ENCODE peak calls at places on chromosomes 5 and 9, in eight cellular contexts. J, P, F, V, O, H, Y and D are unnamed samples.

GRCh38 chr5:36689225-36689624 is 82.8 kb downstream of the SLC1A3 start:
- DNase-seq in J (peak), P (no peak), F (no peak), V (no peak), O (no peak), H (no peak), Y (no peak), D (no peak)

GRCh38 chr5:157930710-157931109 is 71.8 kb upstream of the CLINT1 start:
- DNase-seq in J (no peak), P (peak), F (no peak), V (no peak), O (peak), H (peak), Y (peak), D (no peak)

GRCh38 chr5:14714706-14715105 is 50.2 kb downstream of the OTULIN start:
- DNase-seq in J (no peak), P (no peak), F (no peak), V (no peak), O (no peak), H (no peak), Y (no peak), D (no peak)

GRCh38 chr9:104075801-104076753 is 18.0 kb upstream of the SMC2 start:
- DNase-seq in J (no peak), P (no peak), F (no peak), V (no peak), O (no peak), H (no peak), Y (no peak), D (no peak)

GRCh38 chr5:5726401-5726800 is 303.9 kb downstream of the ICE1 start:
- DNase-seq in J (no peak), P (no peak), F (no peak), V (no peak), O (no peak), H (no peak), Y (no peak), D (no peak)

GRCh38 chr5:141945511-141946024 is 12.4 kb downstream of the PCDH12 start:
- DNase-seq in J (no peak), P (no peak), F (peak), V (no peak), O (no peak), H (no peak), Y (no peak), D (no peak)

GRCh38 chr5:14364096-14364495 is 217.5 kb upstream of the OTULINL start:
- DNase-seq in J (no peak), P (no peak), F (no peak), V (no peak), O (no peak), H (no peak), Y (no peak), D (no peak)

GRCh38 chr5:157911568-157911967 is 52.6 kb upstream of the CLINT1 start:
- DNase-seq in J (no peak), P (no peak), F (no peak), V (no peak), O (no peak), H (no peak), Y (no peak), D (no peak)

GRCh38 chr9:98101416-98101815 is 17.6 kb downstream of the TRIM14 start:
- DNase-seq in J (no peak), P (no peak), F (peak), V (no peak), O (no peak), H (no peak), Y (no peak), D (no peak)

GRCh38 chr9:93807166-93808013 is 147.8 kb downstream of the BARX1 start:
- DNase-seq in J (no peak), P (no peak), F (no peak), V (no peak), O (no peak), H (no peak), Y (no peak), D (no peak)

GRCh38 chr9:99515874-99516656 is 294.0 kb downstream of the SEC61B start:
- DNase-seq in J (no peak), P (no peak), F (no peak), V (no peak), O (no peak), H (no peak), Y (no peak), D (no peak)

GRCh38 chr9:68706579-68707201 is 1.6 kb downstream of the PIP5K1B start:
- DNase-seq in J (no peak), P (no peak), F (no peak), V (no peak), O (no peak), H (no peak), Y (no peak), D (no peak)

GRCh38 chr5:122182491-122182921 is 53.2 kb downstream of the ZNF474 start:
- DNase-seq in J (no peak), P (peak), F (no peak), V (peak), O (no peak), H (peak), Y (no peak), D (peak)

GRCh38 chr5:130871346-130872086 is 293.5 kb downstream of the HINT1 start:
- DNase-seq in J (no peak), P (peak), F (no peak), V (no peak), O (peak), H (peak), Y (no peak), D (no peak)

GRCh38 chr5:91281409-91281808 is 101.7 kb downstream of the ARRDC3 start:
- DNase-seq in J (no peak), P (no peak), F (no peak), V (no peak), O (no peak), H (no peak), Y (no peak), D (no peak)
- H3K4me3 ChIP-seq in J (no peak), P (no peak), F (peak), V (no peak), O (no peak), H (no peak), Y (no peak), D (no peak)

DNA sequence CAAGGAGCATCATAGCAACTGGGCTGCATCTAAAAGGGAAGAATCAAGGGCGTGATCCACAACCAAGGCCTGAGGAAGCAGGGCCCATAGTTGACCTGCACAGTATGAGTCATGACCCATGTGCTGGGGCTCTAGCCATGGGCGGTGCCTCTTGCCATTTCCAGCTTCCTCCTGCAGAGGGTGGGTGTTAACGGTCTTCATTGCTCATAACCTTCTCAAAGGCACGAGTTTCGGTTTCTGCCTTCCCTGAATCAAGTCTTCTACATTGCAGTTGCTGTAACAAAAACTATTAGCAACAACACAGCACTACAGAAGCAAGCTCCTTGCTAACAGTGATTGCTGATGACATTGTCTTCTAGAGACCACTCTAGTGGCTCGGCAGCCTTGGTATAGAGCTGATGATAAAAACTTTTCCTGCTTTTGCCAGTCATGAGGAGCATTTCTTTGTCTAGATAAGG is 66.9 kb downstream of the CTSL start:
- DNase-seq in J (peak), P (peak), F (peak), V (peak), O (peak), H (peak), Y (peak), D (peak)
- TF ChIP-seq CTCF in J (peak), P (no peak), F (no peak), V (no peak), O (no peak), H (no peak), Y (no peak), D (peak)

GRCh38 chr5:144421411-144421810 is 250.7 kb downstream of the KCTD16 start:
- DNase-seq in J (no peak), P (no peak), F (no peak), V (no peak), O (no peak), H (no peak), Y (no peak), D (no peak)
- H3K27ac ChIP-seq in J (no peak), P (no peak), F (no peak), V (no peak), O (peak), H (no peak), Y (no peak), D (no peak)

DNA sequence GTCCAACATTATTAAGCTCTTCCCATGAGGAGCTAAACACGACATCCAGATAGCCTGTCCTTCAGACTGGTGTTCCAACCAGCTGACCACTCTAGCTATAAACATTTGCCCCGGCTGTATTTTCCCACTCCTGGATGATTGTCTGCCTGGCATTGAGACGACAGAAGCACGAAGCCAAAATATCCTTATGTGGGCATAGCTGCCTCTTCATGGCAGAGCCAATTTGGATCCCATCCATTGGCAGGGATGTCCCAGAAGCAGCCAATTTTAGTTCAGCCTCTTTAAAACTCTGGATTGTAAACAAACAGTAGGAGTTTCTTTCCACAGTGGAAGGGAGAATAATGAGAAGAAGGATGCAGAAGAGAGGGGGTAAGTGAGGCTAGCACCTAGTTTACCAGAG is 507.6 kb downstream of the CETN3 start:
- DNase-seq in J (no peak), P (no peak), F (no peak), V (peak), O (no peak), H (no peak), Y (no peak), D (no peak)
- H3K4me3 ChIP-seq in J (no peak), P (no peak), F (no peak), V (no peak), O (no peak), H (no peak), Y (no peak), D (no peak)

DNA sequence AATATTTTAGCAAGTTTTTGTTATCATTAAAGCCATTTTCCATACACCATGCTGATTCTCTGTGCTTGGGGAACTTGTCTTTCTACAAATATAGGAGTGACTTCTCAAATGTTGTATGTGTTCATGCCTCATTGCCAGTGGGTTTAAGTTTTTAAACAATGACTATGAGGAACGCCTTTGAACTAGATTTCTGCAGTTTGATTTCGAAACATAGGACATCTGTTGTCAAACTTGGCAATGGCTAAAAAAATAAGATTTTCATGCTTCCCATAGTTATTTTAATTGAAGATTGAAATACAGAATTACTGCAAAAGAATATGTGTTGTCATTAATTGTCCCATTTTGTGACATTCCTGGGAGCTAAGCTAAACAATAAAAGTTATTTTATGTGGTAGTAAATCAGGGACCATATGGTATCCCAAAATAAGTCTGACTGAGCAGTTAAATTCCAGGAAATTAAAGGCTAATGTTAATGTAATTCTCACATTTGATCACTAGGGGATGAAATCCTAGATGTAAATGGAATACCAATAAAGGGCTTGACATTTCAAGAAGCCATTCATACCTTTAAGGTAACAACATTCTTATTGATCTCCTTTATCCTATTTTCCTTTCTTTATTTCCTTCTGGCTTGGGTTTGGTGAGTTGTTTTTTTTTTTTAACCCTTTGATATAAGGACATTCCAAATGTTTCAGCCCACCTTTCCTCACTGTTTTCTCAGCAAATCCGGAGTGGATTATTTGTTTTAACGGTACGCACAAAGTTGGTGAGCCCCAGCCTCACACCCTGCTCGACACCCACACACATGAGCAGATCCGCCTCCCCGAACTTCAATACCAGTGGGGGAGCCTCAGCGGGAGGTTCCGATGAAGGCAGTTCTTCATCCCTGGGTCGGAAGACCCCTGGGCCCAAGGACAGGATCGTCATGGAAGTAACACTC is 116.7 kb downstream of the GOLPH3 start:
- DNase-seq in J (no peak), P (no peak), F (no peak), V (no peak), O (no peak), H (no peak), Y (no peak), D (no peak)
- TF ChIP-seq CTCF in J (no peak), P (no peak), F (no peak), V (no peak), O (no peak), H (no peak), Y (peak), D (peak)

GRCh38 chr5:171438753-171439152 is 19.3 kb downstream of the FGF18 start:
- DNase-seq in J (no peak), P (no peak), F (no peak), V (no peak), O (no peak), H (no peak), Y (no peak), D (no peak)
- H3K27ac ChIP-seq in J (no peak), P (no peak), F (no peak), V (no peak), O (no peak), H (no peak), Y (no peak), D (no peak)

GRCh38 chr5:100901851-100902341 is 1.2 kb downstream of the ST8SIA4 start:
- DNase-seq in J (no peak), P (peak), F (no peak), V (peak), O (no peak), H (peak), Y (peak), D (no peak)
- H3K4me3 ChIP-seq in J (peak), P (peak), F (peak), V (peak), O (no peak), H (peak), Y (peak), D (no peak)